ENCODE peak calls at places on chromosomes 11 and 22, in ten cellular contexts. Z is HCT116, F is PC-3, X is mammary epithelial cell, H is fibroblast of lung, U is GM23248, I is neural progenitor cell, W is MM.1S, K is H1, N is GM23338. V is an unnamed sample.

GRCh38 chr11:80239217-80239616 is 798.4 kb upstream of the TENM4 start:
- DNase-seq in W (no peak), I (no peak), X (no peak), N (no peak), U (no peak), H (no peak), K (no peak), Z (no peak), F (peak), V (no peak)

GRCh38 chr11:118638726-118639125 is 31.3 kb downstream of the PHLDB1 start:
- DNase-seq in X (no peak), F (no peak), W (no peak), H (no peak), Z (no peak), K (no peak), U (no peak), N (no peak), I (no peak), V (no peak)

GRCh38 chr22:47172771-47173534 is 410.5 kb downstream of the TBC1D22A start:
- DNase-seq in F (no peak), H (no peak), N (no peak), X (no peak), W (no peak), Z (no peak), U (no peak), K (peak), I (no peak), V (no peak)

GRCh38 chr22:19648419-19648929 is 65.8 kb upstream of the SEPTIN5 start:
- DNase-seq in H (no peak), X (no peak), F (no peak), I (no peak), K (no peak), U (peak), Z (peak), N (peak), W (peak), V (no peak)

GRCh38 chr11:109865558-109866186 is 227.5 kb upstream of the ZC3H12C start:
- DNase-seq in N (peak), U (no peak), K (no peak), I (no peak), W (no peak), Z (no peak), H (no peak), F (peak), X (peak), V (no peak)

GRCh38 chr11:850777-851762 is 8.4 kb downstream of the TSPAN4 start:
- DNase-seq in N (peak), K (peak), W (no peak), I (peak), U (peak), H (no peak), Z (no peak), F (no peak), X (no peak), V (no peak)

GRCh38 chr11:68296344-68297051 is 15.9 kb upstream of the LRP5 start:
- DNase-seq in N (no peak), U (no peak), Z (no peak), F (no peak), H (no peak), K (no peak), W (no peak), X (no peak), I (no peak), V (no peak)

GRCh38 chr22:43504068-43504467 is 92.3 kb downstream of the MPPED1 start:
- DNase-seq in N (no peak), I (no peak), K (no peak), X (no peak), H (no peak), U (no peak), W (no peak), F (no peak), Z (no peak), V (no peak)

GRCh38 chr11:109658169-109658568 is 236.2 kb downstream of the C11orf87 start:
- DNase-seq in F (no peak), I (no peak), U (no peak), X (no peak), H (no peak), N (no peak), Z (no peak), K (no peak), W (no peak), V (no peak)

GRCh38 chr11:112795896-112796686 is 165.1 kb upstream of the NCAM1 start:
- DNase-seq in F (no peak), K (no peak), I (no peak), Z (no peak), U (no peak), H (peak), N (no peak), W (no peak), X (no peak), V (no peak)

GRCh38 chr22:39130892-39131855 is 21.3 kb downstream of the CBX7 start:
- DNase-seq in U (peak), X (no peak), Z (no peak), I (peak), H (peak), W (no peak), K (no peak), F (no peak), N (peak), V (no peak)

GRCh38 chr11:85685820-85686459 is at the start of gene CCDC89:
- DNase-seq in K (no peak), H (peak), X (no peak), U (peak), N (peak), W (no peak), I (peak), Z (no peak), F (peak), V (no peak)

GRCh38 chr11:134289167-134289566 is 13.0 kb downstream of the GLB1L3 start:
- DNase-seq in I (no peak), X (no peak), H (no peak), N (no peak), K (no peak), U (no peak), Z (no peak), W (no peak), F (no peak), V (no peak)

GRCh38 chr22:39087098-39087497 is 9.9 kb upstream of the APOBEC3H start:
- DNase-seq in N (no peak), I (no peak), Z (no peak), H (no peak), K (no peak), F (no peak), W (no peak), U (no peak), X (no peak), V (no peak)

GRCh38 chr22:19003518-19003917 is 67.4 kb upstream of the PRODH start:
- DNase-seq in F (no peak), H (no peak), I (no peak), U (no peak), Z (no peak), K (no peak), N (no peak), W (no peak), X (no peak), V (no peak)

DNA sequence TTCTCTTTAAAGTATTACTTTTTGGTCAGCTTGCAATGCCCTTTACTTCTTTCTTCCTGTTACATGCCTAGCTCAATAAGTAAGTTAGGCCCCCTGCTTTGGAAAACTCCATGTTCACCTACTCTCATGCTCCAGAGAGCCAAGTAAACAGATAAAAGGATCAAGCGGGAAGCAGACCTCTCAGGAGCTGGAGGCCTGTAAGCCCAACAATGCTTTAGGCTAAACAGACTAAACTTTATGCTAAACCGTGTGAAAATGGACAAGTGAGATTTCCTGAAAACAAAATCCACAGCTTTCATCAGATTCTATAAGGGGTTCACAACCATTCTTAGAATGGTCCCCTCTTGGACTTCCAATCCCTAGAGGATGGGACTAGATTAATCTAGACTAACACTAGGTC is 40.2 kb downstream of the CELF1 start:
- DNase-seq in I (peak), H (no peak), F (no peak), U (no peak), W (no peak), N (no peak), K (no peak), Z (no peak), X (no peak), V (no peak)
- H3K27ac ChIP-seq in I (peak), H (peak), F (peak), U (no peak), W (no peak), N (peak), K (no peak), Z (peak), X (peak), V (no peak)

DNA sequence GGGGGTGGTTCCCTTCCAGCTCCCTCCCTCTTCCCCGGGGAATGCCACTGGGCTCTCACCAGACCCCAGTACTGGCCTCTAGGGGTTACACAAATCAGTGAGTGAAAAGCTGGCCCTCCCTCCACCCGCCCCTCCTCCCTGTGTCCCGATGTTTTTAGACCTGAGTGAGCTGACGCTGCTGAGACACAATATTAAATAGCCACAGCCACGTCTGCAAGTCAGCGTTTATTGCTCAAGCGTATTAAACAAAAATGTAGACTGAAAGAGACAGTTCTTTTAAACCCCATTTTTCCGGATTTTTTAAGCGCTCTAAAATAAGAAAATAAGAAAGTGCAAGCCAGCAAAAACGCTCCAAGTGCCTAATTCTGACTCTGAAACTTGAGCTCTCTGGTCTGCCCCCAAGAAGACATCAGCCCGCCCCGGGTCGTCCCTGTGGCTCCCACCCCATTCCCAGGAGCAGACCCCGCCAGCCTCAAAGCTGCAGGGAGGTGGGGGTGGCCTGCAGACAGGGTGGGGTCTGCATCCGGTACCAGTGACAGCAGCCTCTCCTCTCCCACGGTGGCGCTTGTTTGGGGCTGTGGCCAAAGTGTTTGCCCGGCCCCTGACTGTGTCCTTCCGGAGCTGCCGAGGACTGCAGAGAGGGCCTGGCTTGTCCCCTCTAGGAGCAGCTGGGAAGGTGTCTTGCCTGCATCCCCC is 1.2 kb upstream of the TTLL8 start:
- DNase-seq in H (no peak), Z (no peak), X (no peak), I (peak), U (peak), F (no peak), W (peak), K (no peak), N (peak), V (no peak)
- TF ChIP-seq EZH2 in H (no peak), Z (no peak), X (no peak), I (no peak), U (no peak), F (no peak), W (no peak), K (no peak), N (no peak), V (no peak)

GRCh38 chr11:32580967-32581366 is 2.7 kb upstream of the EIF3M start:
- DNase-seq in K (no peak), I (no peak), X (peak), F (peak), H (no peak), Z (no peak), N (peak), W (no peak), U (peak), V (no peak)

GRCh38 chr11:32584921-32585320 is 1.3 kb downstream of the EIF3M start:
- DNase-seq in H (peak), Z (no peak), I (peak), N (peak), K (no peak), X (no peak), W (no peak), F (peak), U (peak), V (no peak)

GRCh38 chr11:32581556-32581955 is 2.1 kb upstream of the EIF3M start:
- DNase-seq in K (no peak), F (peak), X (no peak), Z (no peak), I (no peak), N (peak), H (no peak), W (no peak), U (no peak), V (no peak)

GRCh38 chr11:32583451-32584271 is at the start of gene EIF3M:
- DNase-seq in Z (peak), X (peak), N (peak), F (peak), U (peak), W (peak), I (peak), H (peak), K (peak), V (peak)

GRCh38 chr11:32586576-32587190 is 3.1 kb downstream of the EIF3M start:
- DNase-seq in H (peak), U (peak), F (peak), Z (peak), K (no peak), W (peak), N (peak), I (peak), X (peak), V (no peak)
- H3K4me2 ChIP-seq in H (no peak), U (no peak), F (peak), Z (peak), K (no peak), W (no peak), N (peak), I (peak), X (peak), V (peak)

GRCh38 chr11:78365381-78365792 is 52.2 kb downstream of the GAB2 start:
- DNase-seq in U (peak), H (peak), I (peak), N (peak), F (peak), Z (peak), W (no peak), X (peak), K (peak), V (no peak)
- H3K27ac ChIP-seq in U (no peak), H (no peak), I (peak), N (peak), F (no peak), Z (no peak), W (no peak), X (no peak), K (peak), V (peak)

GRCh38 chr11:125494987-125495725 is 909 bp downstream of the FEZ1 start:
- DNase-seq in K (peak), Z (no peak), I (peak), H (peak), U (peak), X (peak), F (no peak), W (no peak), N (peak), V (no peak)
- TF ChIP-seq EZH2 in K (peak), Z (no peak), I (peak), H (no peak), U (no peak), X (no peak), F (peak), W (no peak), N (no peak), V (no peak)

GRCh38 chr22:40572976-40573375 is 63.5 kb downstream of the MRTFA start:
- DNase-seq in I (no peak), K (no peak), U (peak), Z (no peak), H (no peak), X (no peak), F (no peak), N (no peak), W (no peak), V (no peak)
- H3K4me2 ChIP-seq in I (no peak), K (no peak), U (peak), Z (no peak), H (no peak), X (no peak), F (no peak), N (no peak), W (no peak), V (no peak)

GRCh38 chr11:113982306-113982705 is 7.4 kb downstream of the HTR3A start:
- DNase-seq in N (no peak), F (no peak), U (no peak), I (no peak), W (no peak), K (no peak), X (no peak), H (no peak), Z (no peak), V (no peak)

GRCh38 chr11:113977071-113977490 is 2.2 kb downstream of the HTR3A start:
- DNase-seq in X (no peak), U (no peak), K (no peak), H (no peak), Z (no peak), F (no peak), N (no peak), I (no peak), W (no peak), V (no peak)

GRCh38 chr11:113974741-113975470 is at the start of gene HTR3A:
- DNase-seq in U (no peak), W (no peak), I (peak), F (peak), X (no peak), H (no peak), Z (peak), K (peak), N (peak), V (no peak)

GRCh38 chr11:113979427-113979826 is 4.5 kb downstream of the HTR3A start:
- DNase-seq in N (no peak), X (no peak), W (no peak), Z (no peak), K (no peak), F (no peak), H (no peak), U (no peak), I (no peak), V (no peak)

GRCh38 chr11:113977701-113978100 is 2.8 kb downstream of the HTR3A start:
- DNase-seq in U (no peak), N (no peak), X (no peak), H (no peak), F (no peak), K (no peak), W (no peak), Z (no peak), I (no peak), V (no peak)
- H3K27ac ChIP-seq in U (no peak), N (no peak), X (no peak), H (no peak), F (no peak), K (no peak), W (no peak), Z (no peak), I (no peak), V (no peak)

DNA sequence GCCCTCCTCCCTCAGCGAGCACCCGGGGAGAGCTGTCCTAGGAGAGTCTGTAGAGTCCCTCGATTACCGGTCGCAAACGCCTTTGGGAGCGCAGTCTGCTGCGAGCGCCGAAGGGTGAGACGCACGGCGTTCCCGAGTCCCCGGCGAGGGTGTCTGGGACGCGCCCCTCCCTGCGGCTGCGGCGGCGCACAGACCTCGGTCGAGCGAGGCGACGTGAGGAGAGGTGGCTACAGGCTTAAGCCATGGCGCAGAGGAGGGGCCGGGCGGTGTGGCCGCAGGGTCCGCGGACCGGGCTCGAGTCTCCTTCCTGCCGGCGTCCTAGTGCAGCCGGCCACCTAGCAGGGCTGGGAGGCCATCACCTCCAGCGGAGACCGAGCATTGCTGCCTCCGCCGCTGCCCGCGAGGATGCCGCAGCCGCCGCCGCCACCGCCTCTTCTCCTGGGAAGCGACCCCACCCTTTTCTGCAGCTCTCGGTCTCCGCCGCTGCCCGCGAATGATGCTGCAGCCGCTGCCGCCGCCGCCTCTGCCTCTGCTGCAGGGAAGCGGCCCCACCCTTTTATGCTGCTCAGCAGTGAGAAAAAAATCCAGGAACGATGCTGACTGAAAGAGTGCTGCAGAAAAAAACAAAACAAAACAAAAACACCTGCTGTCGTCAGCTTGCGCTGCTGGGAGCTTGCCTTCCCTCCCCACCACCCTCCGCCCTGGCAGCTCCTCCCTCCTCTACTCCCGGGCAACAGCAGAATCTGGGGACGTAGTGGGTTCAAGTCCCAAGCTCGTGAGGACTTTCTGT is at the start of gene MAP6:
- DNase-seq in K (peak), F (peak), I (peak), W (peak), N (peak), H (peak), Z (no peak), U (peak), X (peak), V (no peak)
- TF ChIP-seq EZH2 in K (peak), F (peak), I (peak), W (peak), N (peak), H (peak), Z (no peak), U (no peak), X (no peak), V (no peak)